ENCODE peak calls at places on chromosomes 1 and 21, in seven cellular contexts. A is Panc1, R is AG04450, L is HCT116, V is upper lobe of right lung, O is astrocyte, K is colonic mucosa. W is an unnamed sample.

GRCh38 chr21:35048183-35048601 is 910 bp downstream of the RUNX1 start:
- DNase-seq in O (peak; percentile 30), K (no peak), V (peak; percentile 74), L (no peak), R (no peak), A (no peak), W (peak; percentile 5)

GRCh38 chr1:198771562-198772153 is 132.8 kb downstream of the PTPRC start:
- DNase-seq in V (no peak), A (no peak), K (no peak), L (peak; percentile 34), R (peak; percentile 27), O (peak; percentile 31), W (no peak)

GRCh38 chr1:29650476-29650875 is 414.2 kb downstream of the PTPRU start:
- DNase-seq in R (no peak), K (peak; percentile 3), A (no peak), L (no peak), O (no peak), V (no peak), W (no peak)

GRCh38 chr1:16145988-16146887 is 9.6 kb downstream of the EPHA2 start:
- DNase-seq in V (peak; percentile 81), A (no peak), O (peak; percentile 92), L (no peak), R (peak; percentile 80), K (peak; percentile 50), W (peak; percentile 61)

GRCh38 chr1:27542463-27543273 is 52.7 kb upstream of the WASF2 start:
- DNase-seq in R (no peak), A (peak; percentile 99), K (no peak), L (peak; percentile 99), O (peak; percentile 74), V (no peak), W (no peak)

GRCh38 chr1:58815680-58816071 is 31.8 kb upstream of the JUN start:
- DNase-seq in K (peak; percentile 83), L (no peak), V (no peak), R (no peak), O (no peak), A (no peak), W (no peak)

GRCh38 chr1:219537182-219537581 is 75.7 kb downstream of the ZC3H11B start:
- DNase-seq in R (no peak), O (peak; percentile 32), A (no peak), V (no peak), K (no peak), L (no peak), W (no peak)

GRCh38 chr1:20551945-20552727 is at the start of gene FAM43B:
- DNase-seq in K (peak; percentile 24), V (peak; percentile 66), A (no peak), O (peak; percentile 38), R (no peak), L (no peak), W (no peak)

DNA sequence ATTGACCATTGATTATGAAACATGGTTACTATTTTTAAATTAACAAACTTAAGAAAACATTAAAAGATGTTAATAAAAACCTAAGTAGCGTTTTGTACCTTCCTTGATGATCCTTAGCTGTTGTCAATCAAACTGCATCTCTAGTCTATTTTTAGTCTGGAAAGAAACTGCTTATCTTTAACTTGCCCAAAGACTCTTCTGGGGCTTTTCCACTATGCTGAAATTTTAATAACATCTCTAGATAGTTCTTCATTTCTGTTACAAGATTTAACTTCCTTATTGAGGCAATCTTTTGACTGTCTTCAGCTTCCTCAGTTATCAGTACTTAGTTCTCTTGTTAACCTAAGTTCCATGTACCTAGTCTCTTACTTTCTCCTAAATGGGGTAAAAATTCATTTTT is 135.9 kb upstream of the HMCN1 start:
- DNase-seq in O (no peak), K (no peak), V (no peak), A (no peak), L (no peak), R (no peak), W (no peak)
- H3K4me3 ChIP-seq in O (no peak overlapping the region), K (no peak overlapping the region), V (no peak overlapping the region), A (no peak overlapping the region), L (no peak overlapping the region), R (no peak overlapping the region), W (no peak overlapping the region)

GRCh38 chr1:226569879-226570547 is 21.4 kb downstream of the STUM start:
- DNase-seq in A (no peak), V (peak; percentile 40), R (no peak), L (peak; percentile 27), O (no peak), K (no peak), W (no peak)
- TF ChIP-seq CTCF in A (no peak), V (no peak), R (peak; percentile 33), L (peak; percentile 62), O (no peak), K (no peak), W (peak; percentile 44)

GRCh38 chr1:161486806-161487482 is 18.3 kb upstream of the FCGR2A start:
- DNase-seq in A (peak; percentile 38), O (peak; percentile 14), K (peak; percentile 36), V (no peak), L (peak; percentile 64), R (peak; percentile 43), W (peak; percentile 62)
- H3K4me3 ChIP-seq in A (no peak overlapping the region), O (no peak overlapping the region), K (no peak overlapping the region), V (no peak overlapping the region), L (no peak overlapping the region), R (peak overlapping the region; percentile 37), W (no peak overlapping the region)

DNA sequence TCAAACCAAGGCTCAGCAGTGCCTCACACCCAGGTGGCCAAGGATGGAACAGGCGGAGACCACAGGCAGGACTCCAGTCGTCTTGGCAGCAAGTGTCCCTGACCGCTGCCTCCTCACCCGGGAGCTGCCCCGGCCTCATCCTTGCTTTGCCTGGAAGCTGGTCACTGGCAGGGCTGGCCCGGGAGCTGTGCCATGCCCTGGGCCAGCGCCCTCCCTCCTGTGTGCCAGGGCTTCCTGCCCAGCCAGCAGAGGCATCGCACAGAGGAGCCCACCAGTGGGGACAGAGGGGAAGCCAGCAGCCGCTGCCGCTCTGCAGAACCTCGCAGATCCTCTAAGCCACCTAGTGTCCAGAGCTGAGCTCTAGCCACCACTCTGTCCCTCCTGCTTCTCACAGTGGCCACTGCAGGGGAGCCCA is 7.8 kb downstream of the CASZ1 start:
- DNase-seq in V (peak; percentile 73), K (no peak), L (no peak), R (no peak), O (no peak), A (no peak), W (no peak)
- TF ChIP-seq CTCF in V (peak; percentile 36), K (no peak), L (no peak), R (peak; percentile 13), O (no peak), A (peak; percentile 79), W (no peak)

DNA sequence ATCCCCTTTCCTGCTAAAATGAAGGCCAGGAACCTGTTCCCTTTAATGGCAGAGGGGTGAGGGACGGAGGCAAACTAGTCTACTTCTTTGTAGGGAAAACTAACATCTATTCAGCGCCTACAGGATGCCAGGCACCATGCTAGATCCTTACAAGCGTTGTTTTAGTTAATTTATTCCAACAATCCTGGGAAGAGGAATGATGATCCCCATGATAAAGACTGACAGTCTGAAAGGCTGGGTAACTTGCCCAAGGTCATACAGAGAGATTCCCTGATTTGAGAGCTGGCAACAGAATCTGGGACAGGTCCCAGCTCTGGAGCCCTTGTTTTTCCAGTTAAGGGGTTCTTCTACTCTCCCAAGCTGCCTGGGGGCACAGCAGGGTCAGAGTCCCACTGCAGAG is 662 bp upstream of the E2F2 start:
- DNase-seq in V (no peak), K (no peak), L (no peak), O (no peak), R (no peak), A (no peak), W (no peak)
- H3K4me3 ChIP-seq in V (peak overlapping the region; percentile 39), K (no peak overlapping the region), L (peak overlapping the region; percentile 69), O (peak overlapping the region; percentile 37), R (peak overlapping the region; percentile 49), A (peak overlapping the region; percentile 77), W (peak overlapping the region; percentile 66)

GRCh38 chr1:85230305-85230977 is 29.0 kb downstream of the C1orf52 start:
- DNase-seq in L (peak; percentile 29), R (no peak), A (no peak), K (no peak), O (no peak), V (no peak), W (no peak)
- TF ChIP-seq CTCF in L (peak; percentile 55), R (peak; percentile 33), A (peak; percentile 79), K (peak; percentile 12), O (no peak), V (peak; percentile 18), W (peak; percentile 37)

GRCh38 chr1:227318852-227319607 is 738 bp upstream of the CDC42BPA start:
- DNase-seq in L (no peak), A (no peak), R (no peak), K (peak; percentile 66), O (peak; percentile 52), V (peak; percentile 64), W (no peak)
- H3K4me3 ChIP-seq in L (peak overlapping the region; percentile 75), A (peak overlapping the region; percentile 97), R (peak overlapping the region; percentile 76), K (peak overlapping the region; percentile 50), O (peak overlapping the region; percentile 86), V (peak overlapping the region; percentile 80), W (peak overlapping the region; percentile 84)

DNA sequence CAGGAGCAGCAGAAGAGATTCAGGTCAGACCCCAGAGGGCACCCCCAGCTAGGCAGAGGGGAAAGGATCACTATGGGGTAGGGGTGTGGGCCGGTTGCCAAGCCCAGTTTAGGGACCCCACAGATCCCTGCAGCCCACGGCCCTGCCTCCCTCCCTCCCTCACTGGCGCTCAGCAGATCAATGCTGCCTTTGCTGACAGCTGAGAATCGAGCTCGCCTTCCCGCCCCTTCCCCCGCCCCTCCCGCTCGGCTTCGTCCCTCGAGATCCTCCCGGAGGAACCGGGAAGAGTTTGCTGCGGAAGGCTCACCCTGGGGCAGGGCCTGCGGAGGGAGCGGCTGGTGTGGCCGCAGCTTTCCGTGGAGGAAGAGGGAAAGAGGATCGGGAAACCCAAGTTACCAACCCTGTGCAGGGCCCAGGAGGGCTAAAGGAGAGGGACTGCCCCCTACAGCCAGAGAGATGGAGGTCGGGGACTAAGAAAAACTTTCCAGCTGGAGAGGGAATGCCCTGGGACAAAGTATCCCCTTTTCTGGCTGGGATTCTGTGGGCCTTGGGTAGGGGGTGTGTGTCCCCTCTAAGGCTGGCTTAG is 1.1 kb upstream of the KCNQ4 start:
- DNase-seq in R (no peak), O (no peak), L (no peak), V (no peak), K (peak; percentile 72), A (no peak), W (no peak)
- TF ChIP-seq CTCF in R (peak; percentile 26), O (no peak), L (no peak), V (no peak), K (no peak), A (no peak), W (no peak)